ENCODE peak calls at places on chromosomes 1 and 21, in eight cellular contexts. One of them, this sample, is unnamed.

GRCh38 chr1:9326596-9326995 is 33.9 kb downstream of the SPSB1 start:
- DNase-seq in HCT116: no peak
- DNase-seq in K562: no peak
- DNase-seq in A549: no peak
- DNase-seq in HepG2: no peak
- DNase-seq in H1: no peak
- DNase-seq in endothelial cell of umbilical vein: no peak
- DNase-seq in GM12878: no peak
- DNase-seq in this sample: no peak

GRCh38 chr21:45875881-45876280 is 105.7 kb upstream of the COL6A1 start:
- DNase-seq in HCT116: no peak
- DNase-seq in K562: no peak
- DNase-seq in A549: no peak
- DNase-seq in HepG2: no peak
- DNase-seq in H1: no peak
- DNase-seq in endothelial cell of umbilical vein: no peak
- DNase-seq in GM12878: no peak
- DNase-seq in this sample: no peak

GRCh38 chr1:164446020-164446419 is 113.0 kb upstream of the PBX1 start:
- DNase-seq in HCT116: no peak
- DNase-seq in K562: no peak
- DNase-seq in A549: no peak
- DNase-seq in HepG2: no peak
- DNase-seq in H1: no peak
- DNase-seq in endothelial cell of umbilical vein: no peak
- DNase-seq in GM12878: no peak
- DNase-seq in this sample: no peak

GRCh38 chr1:64295566-64295965 is 92.1 kb downstream of the UBE2U start:
- DNase-seq in HCT116: no peak
- DNase-seq in K562: no peak
- DNase-seq in A549: no peak
- DNase-seq in HepG2: no peak
- DNase-seq in H1: no peak
- DNase-seq in endothelial cell of umbilical vein: no peak
- DNase-seq in GM12878: no peak
- DNase-seq in this sample: no peak

GRCh38 chr1:110872366-110872744 is 593 bp upstream of the CD53 start:
- DNase-seq in HCT116: no peak
- DNase-seq in K562: no peak
- DNase-seq in A549: no peak
- DNase-seq in HepG2: no peak
- DNase-seq in H1: no peak
- DNase-seq in endothelial cell of umbilical vein: no peak
- DNase-seq in GM12878: peak
- DNase-seq in this sample: peak

GRCh38 chr1:16173447-16174260 is 17.8 kb upstream of the EPHA2 start:
- DNase-seq in HCT116: peak
- DNase-seq in K562: no peak
- DNase-seq in A549: no peak
- DNase-seq in HepG2: no peak
- DNase-seq in H1: no peak
- DNase-seq in endothelial cell of umbilical vein: peak
- DNase-seq in GM12878: no peak
- DNase-seq in this sample: no peak

GRCh38 chr1:231931146-231931545 is 304.6 kb downstream of the DISC1 start:
- DNase-seq in HCT116: no peak
- DNase-seq in K562: no peak
- DNase-seq in A549: no peak
- DNase-seq in HepG2: no peak
- DNase-seq in H1: no peak
- DNase-seq in endothelial cell of umbilical vein: no peak
- DNase-seq in GM12878: no peak
- DNase-seq in this sample: no peak

GRCh38 chr1:159090566-159091546 is 14.3 kb upstream of the AIM2 start:
- DNase-seq in HCT116: no peak
- DNase-seq in K562: no peak
- DNase-seq in A549: no peak
- DNase-seq in HepG2: no peak
- DNase-seq in H1: no peak
- DNase-seq in endothelial cell of umbilical vein: peak
- DNase-seq in GM12878: no peak
- DNase-seq in this sample: peak

GRCh38 chr21:41892726-41893125 is 13.6 kb upstream of the PRDM15 start:
- DNase-seq in HCT116: no peak
- DNase-seq in K562: no peak
- DNase-seq in A549: no peak
- DNase-seq in HepG2: no peak
- DNase-seq in H1: no peak
- DNase-seq in endothelial cell of umbilical vein: no peak
- DNase-seq in GM12878: no peak
- DNase-seq in this sample: no peak

GRCh38 chr1:205236526-205236925 is 8.8 kb downstream of the TMCC2 start:
- DNase-seq in HCT116: no peak
- DNase-seq in K562: peak
- DNase-seq in A549: no peak
- DNase-seq in HepG2: no peak
- DNase-seq in H1: no peak
- DNase-seq in endothelial cell of umbilical vein: no peak
- DNase-seq in GM12878: no peak
- DNase-seq in this sample: no peak

GRCh38 chr1:60078182-60078581 is 4.6 kb upstream of the C1orf87 start:
- DNase-seq in HCT116: no peak
- DNase-seq in K562: no peak
- DNase-seq in A549: no peak
- DNase-seq in HepG2: no peak
- DNase-seq in H1: no peak
- DNase-seq in endothelial cell of umbilical vein: no peak
- DNase-seq in GM12878: no peak
- DNase-seq in this sample: no peak

GRCh38 chr1:7110306-7110705 is 325.1 kb downstream of the CAMTA1 start:
- DNase-seq in HCT116: no peak
- DNase-seq in K562: no peak
- DNase-seq in A549: no peak
- DNase-seq in HepG2: no peak
- DNase-seq in H1: no peak
- DNase-seq in endothelial cell of umbilical vein: no peak
- DNase-seq in GM12878: no peak
- DNase-seq in this sample: no peak

GRCh38 chr1:10710489-10710888 is 86.0 kb downstream of the CASZ1 start:
- DNase-seq in HCT116: no peak
- DNase-seq in K562: no peak
- DNase-seq in A549: no peak
- DNase-seq in HepG2: no peak
- DNase-seq in H1: no peak
- DNase-seq in endothelial cell of umbilical vein: no peak
- DNase-seq in GM12878: no peak
- DNase-seq in this sample: no peak

GRCh38 chr1:31788138-31788824 is 24.1 kb upstream of the ADGRB2 start:
- DNase-seq in HCT116: peak
- DNase-seq in K562: peak
- DNase-seq in A549: peak
- DNase-seq in HepG2: peak
- DNase-seq in H1: peak
- DNase-seq in endothelial cell of umbilical vein: peak
- DNase-seq in GM12878: peak
- DNase-seq in this sample: peak

GRCh38 chr1:150268706-150269403 is at the start of gene APH1A:
- DNase-seq in HCT116: peak
- DNase-seq in K562: peak
- DNase-seq in A549: peak
- DNase-seq in HepG2: peak
- DNase-seq in H1: peak
- DNase-seq in endothelial cell of umbilical vein: peak
- DNase-seq in GM12878: peak
- DNase-seq in this sample: peak

GRCh38 chr1:211621471-211622198 is 42.7 kb upstream of the SLC30A1 start:
- DNase-seq in HCT116: no peak
- DNase-seq in K562: no peak
- DNase-seq in A549: no peak
- DNase-seq in HepG2: no peak
- DNase-seq in H1: no peak
- DNase-seq in endothelial cell of umbilical vein: no peak
- DNase-seq in GM12878: no peak
- DNase-seq in this sample: no peak

GRCh38 chr1:73722055-73722454 is 475.9 kb downstream of the LRRIQ3 start:
- DNase-seq in HCT116: no peak
- DNase-seq in K562: no peak
- DNase-seq in A549: no peak
- DNase-seq in HepG2: no peak
- DNase-seq in H1: no peak
- DNase-seq in endothelial cell of umbilical vein: no peak
- DNase-seq in GM12878: no peak
- DNase-seq in this sample: no peak

GRCh38 chr1:238606896-238607295 is 716.2 kb upstream of the ZP4 start:
- DNase-seq in HCT116: no peak
- DNase-seq in K562: no peak
- DNase-seq in A549: no peak
- DNase-seq in HepG2: no peak
- DNase-seq in H1: no peak
- DNase-seq in endothelial cell of umbilical vein: no peak
- DNase-seq in GM12878: no peak
- DNase-seq in this sample: peak

GRCh38 chr1:20266141-20266540 is 24.5 kb upstream of the VWA5B1 start:
- DNase-seq in HCT116: no peak
- DNase-seq in K562: no peak
- DNase-seq in A549: no peak
- DNase-seq in HepG2: no peak
- DNase-seq in H1: no peak
- DNase-seq in endothelial cell of umbilical vein: no peak
- DNase-seq in GM12878: no peak
- DNase-seq in this sample: no peak

GRCh38 chr1:227919916-227920315 is 27.8 kb downstream of the WNT9A start:
- DNase-seq in HCT116: no peak
- DNase-seq in K562: peak
- DNase-seq in A549: no peak
- DNase-seq in HepG2: no peak
- DNase-seq in H1: no peak
- DNase-seq in endothelial cell of umbilical vein: no peak
- DNase-seq in GM12878: no peak
- DNase-seq in this sample: peak

GRCh38 chr1:160459687-160460086 is 59.3 kb downstream of the VANGL2 start:
- DNase-seq in HCT116: no peak
- DNase-seq in K562: no peak
- DNase-seq in A549: no peak
- DNase-seq in HepG2: no peak
- DNase-seq in H1: no peak
- DNase-seq in endothelial cell of umbilical vein: no peak
- DNase-seq in GM12878: no peak
- DNase-seq in this sample: no peak

GRCh38 chr1:225879521-225880209 is 2.5 kb downstream of the TMEM63A start:
- DNase-seq in HCT116: no peak
- DNase-seq in K562: peak
- DNase-seq in A549: no peak
- DNase-seq in HepG2: peak
- DNase-seq in H1: no peak
- DNase-seq in endothelial cell of umbilical vein: no peak
- DNase-seq in GM12878: no peak
- DNase-seq in this sample: no peak

DNA sequence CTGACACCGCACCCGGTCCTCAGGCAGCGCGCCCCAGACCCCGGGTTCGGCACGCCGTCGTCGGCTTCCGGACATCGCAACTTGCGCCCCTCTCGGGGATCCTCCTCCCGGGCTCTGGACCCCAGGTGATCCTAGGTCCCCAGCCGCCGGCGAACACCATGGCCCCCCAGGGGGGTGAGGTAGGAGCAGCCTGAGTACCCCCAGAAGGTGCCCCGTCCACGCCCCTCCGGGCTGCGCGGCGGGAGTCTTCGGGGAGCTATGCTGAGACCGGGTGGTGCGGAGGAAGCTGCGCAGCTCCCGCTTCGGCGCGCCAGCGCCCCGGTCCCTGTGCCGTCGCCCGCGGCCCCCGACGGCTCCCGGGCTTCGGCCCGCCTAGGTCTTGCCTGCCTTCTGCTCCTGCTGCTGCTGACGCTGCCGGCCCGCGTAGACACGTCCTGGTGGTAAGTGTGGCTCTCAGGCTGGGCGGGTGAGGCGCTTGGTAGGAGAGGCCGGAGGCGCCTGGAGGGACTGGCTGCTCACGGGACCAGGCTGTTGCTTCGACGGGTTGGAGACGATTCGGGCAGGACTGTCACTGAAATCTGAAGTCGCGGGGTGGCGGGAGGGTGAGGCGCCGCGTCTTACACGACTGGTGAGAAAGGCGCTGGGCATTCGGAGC is 367 bp downstream of the WNT2B start:
- DNase-seq in HCT116: no peak
- DNase-seq in K562: no peak
- DNase-seq in A549: no peak
- DNase-seq in HepG2: no peak
- DNase-seq in H1: peak
- DNase-seq in endothelial cell of umbilical vein: peak
- DNase-seq in GM12878: no peak
- DNase-seq in this sample: peak
- TF ChIP-seq MAX in HCT116: no peak
- TF ChIP-seq MAX in K562: no peak
- TF ChIP-seq MAX in A549: no peak
- TF ChIP-seq MAX in HepG2: no peak
- TF ChIP-seq MAX in H1: peak
- TF ChIP-seq MAX in endothelial cell of umbilical vein: no peak
- TF ChIP-seq MAX in GM12878: no peak
- TF ChIP-seq MAX in this sample: no peak

GRCh38 chr1:193104906-193105820 is at the start of gene GLRX2:
- DNase-seq in HCT116: peak
- DNase-seq in K562: peak
- DNase-seq in A549: peak
- DNase-seq in HepG2: peak
- DNase-seq in H1: peak
- DNase-seq in endothelial cell of umbilical vein: peak
- DNase-seq in GM12878: no peak
- DNase-seq in this sample: peak
- TF ChIP-seq POLR2A in HCT116: peak
- TF ChIP-seq POLR2A in K562: peak
- TF ChIP-seq POLR2A in A549: peak
- TF ChIP-seq POLR2A in HepG2: peak
- TF ChIP-seq POLR2A in H1: peak
- TF ChIP-seq POLR2A in endothelial cell of umbilical vein: peak
- TF ChIP-seq POLR2A in GM12878: peak
- TF ChIP-seq POLR2A in this sample: peak

DNA sequence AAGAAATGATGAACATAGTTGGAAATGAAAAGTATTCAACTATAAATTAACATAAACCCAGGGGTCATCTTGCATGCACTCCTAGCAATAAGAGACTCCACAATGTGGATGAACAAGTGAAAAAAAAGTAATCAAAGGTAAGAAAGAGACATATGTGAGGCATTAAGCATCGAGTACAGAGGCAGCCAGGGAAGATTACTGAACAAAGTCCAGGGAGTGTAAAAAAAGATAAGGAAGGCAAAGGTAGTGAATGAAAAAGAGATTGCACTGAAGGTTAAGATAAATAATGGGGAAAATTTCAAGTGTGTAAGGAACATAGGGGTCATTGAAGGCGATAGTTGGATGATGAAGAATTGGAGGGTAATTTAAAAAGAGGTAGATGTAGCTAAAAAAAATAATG is 330.7 kb upstream of the PROX1 start:
- DNase-seq in HCT116: no peak
- DNase-seq in K562: no peak
- DNase-seq in A549: no peak
- DNase-seq in HepG2: no peak
- DNase-seq in H1: no peak
- DNase-seq in endothelial cell of umbilical vein: no peak
- DNase-seq in GM12878: no peak
- DNase-seq in this sample: no peak
- TF ChIP-seq MAX in HCT116: no peak
- TF ChIP-seq MAX in K562: no peak
- TF ChIP-seq MAX in A549: no peak
- TF ChIP-seq MAX in HepG2: no peak
- TF ChIP-seq MAX in H1: no peak
- TF ChIP-seq MAX in endothelial cell of umbilical vein: no peak
- TF ChIP-seq MAX in GM12878: no peak
- TF ChIP-seq MAX in this sample: no peak

GRCh38 chr1:203465943-203466342 is 9.7 kb upstream of the PRELP start:
- DNase-seq in HCT116: no peak
- DNase-seq in K562: no peak
- DNase-seq in A549: no peak
- DNase-seq in HepG2: no peak
- DNase-seq in H1: no peak
- DNase-seq in endothelial cell of umbilical vein: no peak
- DNase-seq in GM12878: no peak
- DNase-seq in this sample: no peak
- TF ChIP-seq POLR2A in HCT116: no peak
- TF ChIP-seq POLR2A in K562: no peak
- TF ChIP-seq POLR2A in A549: no peak
- TF ChIP-seq POLR2A in HepG2: no peak
- TF ChIP-seq POLR2A in H1: no peak
- TF ChIP-seq POLR2A in endothelial cell of umbilical vein: no peak
- TF ChIP-seq POLR2A in GM12878: no peak
- TF ChIP-seq POLR2A in this sample: no peak